ENCODE peak calls at places on chromosomes 11 and 22, in nine cellular contexts. A, Z, X, M, S, B, D, R and L are unnamed samples.

GRCh38 chr11:73288197-73288872 is 16.2 kb downstream of the P2RY6 start:
- DNase-seq in A (no peak), Z (no peak), X (no peak), M (no peak), S (no peak), B (no peak), D (no peak), R (no peak), L (no peak)

GRCh38 chr11:2199466-2200341 is 28.1 kb upstream of the TH start:
- DNase-seq in A (no peak), Z (no peak), X (no peak), M (no peak), S (no peak), B (no peak), D (no peak), R (no peak), L (no peak)

GRCh38 chr11:72070486-72070885 is 9.9 kb downstream of the NUMA1 start:
- DNase-seq in A (no peak), Z (no peak), X (no peak), M (no peak), S (no peak), B (no peak), D (no peak), R (no peak), L (no peak)

GRCh38 chr11:8266246-8267241 is 2.9 kb upstream of the LMO1 start:
- DNase-seq in A (no peak), Z (no peak), X (no peak), M (no peak), S (no peak), B (no peak), D (no peak), R (no peak), L (no peak)

GRCh38 chr11:80473562-80473961 is 1032.7 kb upstream of the TENM4 start:
- DNase-seq in A (no peak), Z (no peak), X (no peak), M (no peak), S (no peak), B (no peak), D (no peak), R (no peak), L (no peak)

GRCh38 chr11:35318977-35319925 is 100.1 kb downstream of the SLC1A2 start:
- DNase-seq in A (no peak), Z (no peak), X (no peak), M (no peak), S (no peak), B (no peak), D (no peak), R (no peak), L (no peak)

GRCh38 chr11:60924110-60924905 is at the start of gene TMEM132A:
- DNase-seq in A (peak), Z (peak), X (peak), M (peak), S (no peak), B (no peak), D (peak), R (peak), L (no peak)

GRCh38 chr11:71355266-71355665 is 92.9 kb downstream of the DHCR7 start:
- DNase-seq in A (no peak), Z (no peak), X (no peak), M (no peak), S (no peak), B (no peak), D (no peak), R (no peak), L (no peak)

GRCh38 chr22:47005506-47006408 is 243.3 kb downstream of the TBC1D22A start:
- DNase-seq in A (no peak), Z (no peak), X (no peak), M (no peak), S (no peak), B (no peak), D (no peak), R (no peak), L (no peak)

GRCh38 chr11:93608280-93608862 is 53.1 kb upstream of the CEP295 start:
- DNase-seq in A (no peak), Z (no peak), X (no peak), M (no peak), S (no peak), B (no peak), D (no peak), R (no peak), L (no peak)

GRCh38 chr11:110711776-110712642 is at the start of gene ARHGAP20:
- DNase-seq in A (no peak), Z (peak), X (peak), M (peak), S (peak), B (no peak), D (peak), R (peak), L (no peak)

GRCh38 chr22:31271485-31271884 is 20.8 kb downstream of the PIK3IP1 start:
- DNase-seq in A (no peak), Z (no peak), X (no peak), M (no peak), S (no peak), B (no peak), D (no peak), R (no peak), L (no peak)

GRCh38 chr22:47200273-47201051 is 438.0 kb downstream of the TBC1D22A start:
- DNase-seq in A (no peak), Z (no peak), X (no peak), M (no peak), S (peak), B (no peak), D (no peak), R (peak), L (no peak)

GRCh38 chr22:29313126-29314071 is 2.1 kb downstream of the RASL10A start:
- DNase-seq in A (no peak), Z (no peak), X (peak), M (no peak), S (peak), B (no peak), D (no peak), R (peak), L (no peak)

GRCh38 chr11:110196241-110196754 is 100.1 kb downstream of the RDX start:
- DNase-seq in A (peak), Z (no peak), X (no peak), M (no peak), S (no peak), B (no peak), D (no peak), R (peak), L (no peak)

GRCh38 chr11:69080361-69080973 is 31.7 kb downstream of the TPCN2 start:
- DNase-seq in A (no peak), Z (no peak), X (no peak), M (no peak), S (no peak), B (no peak), D (no peak), R (no peak), L (no peak)

GRCh38 chr11:75150079-75150478 is 828 bp upstream of the SLCO2B1 start:
- DNase-seq in A (no peak), Z (no peak), X (no peak), M (no peak), S (no peak), B (no peak), D (no peak), R (no peak), L (no peak)

GRCh38 chr11:50071584-50072225 is 39.0 kb downstream of the OR4C45 start:
- DNase-seq in A (no peak), Z (no peak), X (no peak), M (no peak), S (no peak), B (no peak), D (no peak), R (no peak), L (no peak)

GRCh38 chr11:15227011-15227410 is 112.3 kb downstream of the INSC start:
- DNase-seq in A (no peak), Z (no peak), X (no peak), M (no peak), S (no peak), B (no peak), D (no peak), R (no peak), L (no peak)

GRCh38 chr11:65718964-65719492 is 1.6 kb downstream of the RNASEH2C start:
- DNase-seq in A (no peak), Z (no peak), X (no peak), M (no peak), S (no peak), B (no peak), D (no peak), R (peak), L (no peak)

GRCh38 chr22:19848298-19849224 is 6.1 kb downstream of the GNB1L start:
- DNase-seq in A (no peak), Z (no peak), X (no peak), M (no peak), S (no peak), B (no peak), D (peak), R (peak), L (no peak)

GRCh38 chr22:27135582-27135981 is 478.2 kb downstream of the MIAT start:
- DNase-seq in A (no peak), Z (no peak), X (no peak), M (no peak), S (no peak), B (no peak), D (no peak), R (peak), L (no peak)

GRCh38 chr11:86559311-86559945 is 113.0 kb downstream of the ME3 start:
- DNase-seq in A (no peak), Z (peak), X (peak), M (no peak), S (no peak), B (no peak), D (no peak), R (peak), L (no peak)

GRCh38 chr11:26896716-26897115 is 97.2 kb upstream of the FIBIN start:
- DNase-seq in A (no peak), Z (no peak), X (no peak), M (no peak), S (no peak), B (no peak), D (no peak), R (no peak), L (peak)

GRCh38 chr11:117412176-117412575 is 84.5 kb downstream of the CEP164 start:
- DNase-seq in A (no peak), Z (no peak), X (no peak), M (no peak), S (no peak), B (no peak), D (no peak), R (no peak), L (no peak)

GRCh38 chr11:34315006-34315793 is 42.6 kb downstream of the ABTB2 start:
- DNase-seq in A (no peak), Z (no peak), X (no peak), M (peak), S (no peak), B (no peak), D (no peak), R (no peak), L (no peak)

GRCh38 chr11:66264383-66264782 is 4.1 kb upstream of the RAB1B start:
- DNase-seq in A (no peak), Z (no peak), X (no peak), M (no peak), S (no peak), B (no peak), D (no peak), R (no peak), L (no peak)

GRCh38 chr11:15347969-15348734 is 233.4 kb downstream of the INSC start:
- DNase-seq in A (no peak), Z (no peak), X (no peak), M (no peak), S (no peak), B (no peak), D (no peak), R (no peak), L (no peak)

GRCh38 chr11:33500865-33501479 is 199.7 kb downstream of the C11orf91 start:
- DNase-seq in A (no peak), Z (no peak), X (no peak), M (no peak), S (no peak), B (no peak), D (no peak), R (peak), L (no peak)

GRCh38 chr22:45304971-45305370 is 4.8 kb upstream of the FAM118A start:
- DNase-seq in A (no peak), Z (no peak), X (no peak), M (no peak), S (no peak), B (no peak), D (no peak), R (no peak), L (no peak)

DNA sequence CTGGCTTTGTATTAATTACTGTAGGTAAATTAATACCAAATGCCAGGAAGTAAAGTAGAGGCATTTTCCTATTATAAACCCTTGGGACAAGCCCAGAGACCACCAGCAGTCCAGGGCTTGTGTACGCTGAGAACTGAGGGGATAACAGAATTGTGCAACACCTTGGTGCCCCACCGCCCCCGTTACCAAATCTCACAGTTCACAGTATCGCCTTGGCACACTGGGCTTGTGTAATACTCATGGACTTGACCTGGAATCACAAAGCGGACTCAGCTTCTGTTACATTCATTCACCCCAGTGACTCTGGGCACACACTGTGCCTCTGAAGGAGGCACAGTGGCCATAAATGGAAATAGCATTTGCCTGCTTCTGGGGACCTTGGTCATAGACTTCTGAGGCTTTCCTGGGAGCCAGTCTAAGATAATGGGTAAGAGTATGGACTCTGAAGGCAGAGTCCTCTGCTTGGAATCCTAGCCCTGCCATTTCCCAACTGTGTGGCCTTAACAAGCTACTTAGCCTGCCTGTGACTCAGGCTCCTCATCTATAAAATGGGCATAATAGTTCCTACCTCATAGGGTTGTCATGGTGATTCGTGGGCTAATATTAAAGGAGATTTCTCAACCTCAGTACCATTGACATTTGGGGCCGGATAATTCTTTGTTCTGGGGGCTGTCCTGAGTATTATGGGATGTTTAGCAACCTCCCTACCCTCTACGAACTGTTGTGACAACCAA is 53.7 kb downstream of the TIMP3 start:
- DNase-seq in A (no peak), Z (no peak), X (no peak), M (no peak), S (no peak), B (no peak), D (no peak), R (no peak), L (no peak)
- TF ChIP-seq CTCF in A (no peak), Z (no peak), X (no peak), M (no peak), S (no peak), B (no peak), D (no peak), R (no peak), L (no peak)

GRCh38 chr22:37146507-37147180 is 3.1 kb downstream of the IL2RB start:
- DNase-seq in A (no peak), Z (peak), X (no peak), M (no peak), S (no peak), B (no peak), D (no peak), R (no peak), L (no peak)
- H3K4me3 ChIP-seq in A (no peak), Z (no peak), X (no peak), M (no peak), S (no peak), B (no peak), D (no peak), R (no peak), L (no peak)

GRCh38 chr11:12757416-12757815 is 83.2 kb downstream of the TEAD1 start:
- DNase-seq in A (no peak), Z (no peak), X (no peak), M (no peak), S (no peak), B (no peak), D (no peak), R (no peak), L (no peak)

GRCh38 chr11:12762283-12762682 is 88.1 kb downstream of the TEAD1 start:
- DNase-seq in A (no peak), Z (no peak), X (no peak), M (no peak), S (no peak), B (no peak), D (no peak), R (no peak), L (no peak)

GRCh38 chr11:12764187-12764914 is 90.1 kb downstream of the TEAD1 start:
- DNase-seq in A (no peak), Z (no peak), X (no peak), M (peak), S (no peak), B (no peak), D (no peak), R (no peak), L (no peak)

GRCh38 chr11:12762696-12763324 is 88.6 kb downstream of the TEAD1 start:
- DNase-seq in A (no peak), Z (no peak), X (no peak), M (no peak), S (no peak), B (no peak), D (no peak), R (no peak), L (no peak)

DNA sequence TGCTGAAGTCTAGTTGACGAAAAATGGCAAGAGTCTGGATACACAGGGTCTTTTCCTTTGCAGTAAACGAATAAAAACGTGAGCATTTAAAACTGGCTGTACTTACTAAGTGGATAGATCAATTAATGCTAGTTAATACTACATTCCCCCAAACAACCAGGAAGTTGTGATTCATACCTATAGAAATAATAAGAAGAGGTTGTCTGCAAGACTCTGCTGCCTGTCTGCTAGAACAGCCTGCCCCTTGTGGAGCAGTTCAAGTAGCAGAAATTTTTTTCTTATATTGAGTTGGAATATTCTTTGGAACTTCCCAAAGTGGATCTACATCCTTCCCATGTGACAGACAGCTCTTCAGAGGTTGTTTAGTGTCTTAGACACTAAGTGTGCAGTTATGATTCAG is 86.8 kb downstream of the TEAD1 start:
- DNase-seq in A (no peak), Z (no peak), X (no peak), M (no peak), S (no peak), B (peak), D (no peak), R (peak), L (no peak)
- TF ChIP-seq CTCF in A (peak), Z (no peak), X (peak), M (no peak), S (no peak), B (peak), D (no peak), R (peak), L (peak)

DNA sequence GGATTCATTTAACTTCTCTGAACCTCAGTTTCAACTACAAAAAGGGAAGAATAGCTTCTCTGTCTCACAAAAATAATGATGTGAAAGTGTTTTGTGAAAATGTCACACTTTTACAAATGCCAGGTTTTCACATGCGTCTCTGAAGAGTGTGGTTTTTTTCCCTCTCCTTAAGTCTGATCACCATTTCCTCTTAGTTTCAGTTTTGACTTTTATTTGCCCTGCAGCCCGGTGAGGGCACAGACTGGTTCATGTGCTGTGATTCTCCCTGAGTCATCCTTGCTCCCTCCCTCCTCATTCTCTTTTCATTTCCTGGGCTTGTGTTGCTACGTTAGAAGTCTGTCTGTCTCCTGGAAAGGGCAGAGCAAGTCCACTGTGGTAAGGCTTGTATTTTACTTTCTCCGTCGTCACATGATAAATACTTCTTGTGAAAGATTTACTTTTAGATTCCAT is 67.8 kb downstream of the BID start:
- DNase-seq in A (peak), Z (peak), X (no peak), M (peak), S (no peak), B (peak), D (no peak), R (peak), L (peak)
- H3K4me3 ChIP-seq in A (peak), Z (peak), X (peak), M (peak), S (peak), B (peak), D (no peak), R (peak), L (no peak)

DNA sequence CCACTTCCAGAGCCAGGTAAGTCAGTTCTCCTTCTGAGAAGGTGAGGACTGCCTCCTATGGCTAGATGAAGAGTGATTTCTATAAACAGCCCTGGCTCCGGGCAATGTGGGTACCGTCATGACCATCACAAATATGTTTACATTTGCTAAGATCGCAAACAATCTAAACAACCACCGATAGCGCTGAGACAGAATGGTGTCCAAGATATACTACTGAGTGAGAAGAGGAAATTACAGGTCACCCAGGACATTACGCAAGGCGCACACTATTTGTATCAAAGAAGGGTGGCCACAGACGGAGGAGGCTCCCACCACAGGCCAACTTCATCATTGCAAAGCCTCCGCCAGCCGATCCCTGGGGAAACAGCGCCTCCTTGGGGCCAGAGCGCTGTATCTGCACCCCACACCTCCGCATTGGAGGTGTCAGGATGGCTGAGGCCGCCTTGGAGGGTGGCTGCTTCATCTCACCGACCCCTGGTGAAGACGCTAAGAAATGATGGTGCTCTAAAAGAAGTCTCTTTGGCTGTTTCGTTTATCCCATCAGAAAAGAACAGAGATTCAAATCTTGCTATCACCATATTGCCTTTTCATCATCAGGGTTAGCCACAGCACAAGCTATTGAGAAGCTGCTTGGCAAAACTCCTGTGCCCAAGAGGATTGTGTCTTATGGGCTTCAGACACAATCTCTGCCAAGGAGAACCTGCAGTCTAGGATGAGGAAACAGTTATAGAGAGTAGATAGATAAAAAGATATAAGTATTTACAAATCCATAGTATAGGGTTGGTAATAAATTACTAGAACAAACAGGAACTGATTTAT is 12.3 kb upstream of the ASRGL1 start:
- DNase-seq in A (peak), Z (no peak), X (peak), M (peak), S (no peak), B (no peak), D (peak), R (peak), L (no peak)
- TF ChIP-seq CTCF in A (peak), Z (peak), X (peak), M (peak), S (no peak), B (peak), D (peak), R (peak), L (peak)

DNA sequence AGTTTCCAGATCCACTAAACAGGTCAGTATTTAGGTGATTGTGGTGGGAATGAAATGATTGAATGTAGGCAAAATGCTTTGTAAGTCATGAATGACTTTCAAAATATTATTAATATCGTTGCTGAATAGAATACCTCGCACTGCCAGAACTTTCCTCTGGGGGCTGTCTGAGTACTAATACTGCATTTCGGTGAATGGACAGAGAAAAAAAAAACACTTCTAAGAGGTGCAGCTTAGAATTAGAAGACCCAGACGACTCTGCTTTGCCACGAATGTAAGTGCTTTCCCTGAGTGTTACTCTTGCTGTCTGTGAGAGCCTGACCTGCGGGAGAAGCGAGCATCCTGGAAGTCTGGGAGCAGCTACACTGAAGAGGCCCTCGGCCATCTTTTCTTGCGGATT is 95.0 kb downstream of the SCN3B start:
- DNase-seq in A (no peak), Z (no peak), X (no peak), M (no peak), S (no peak), B (no peak), D (no peak), R (no peak), L (no peak)
- H3K4me3 ChIP-seq in A (peak), Z (peak), X (peak), M (peak), S (peak), B (peak), D (peak), R (no peak), L (peak)